ENCODE peak calls at places on chromosome 16, in ten cellular contexts. One of them, this sample, is unnamed.

GRCh38 chr16:27475561-27475960 is 73.6 kb downstream of the IL21R start:
- DNase-seq in thoracic aorta: no peak
- DNase-seq in tibial artery: no peak
- DNase-seq in breast epithelium: no peak
- DNase-seq in AG04450: peak; percentile 66
- DNase-seq in upper lobe of right lung: no peak
- DNase-seq in mammary epithelial cell: peak; percentile 27
- DNase-seq in stomach: no peak
- DNase-seq in HepG2: no peak
- DNase-seq in pancreas: no peak
- DNase-seq in this sample: no peak

GRCh38 chr16:66382171-66382965 is 15.9 kb downstream of the CDH5 start:
- DNase-seq in thoracic aorta: no peak
- DNase-seq in tibial artery: peak; percentile 56
- DNase-seq in breast epithelium: no peak
- DNase-seq in AG04450: peak; percentile 13
- DNase-seq in upper lobe of right lung: no peak
- DNase-seq in mammary epithelial cell: peak; percentile 87
- DNase-seq in stomach: no peak
- DNase-seq in HepG2: no peak
- DNase-seq in pancreas: no peak
- DNase-seq in this sample: no peak

GRCh38 chr16:25124503-25124902 is 13.0 kb downstream of the LCMT1 start:
- DNase-seq in thoracic aorta: no peak
- DNase-seq in tibial artery: no peak
- DNase-seq in breast epithelium: no peak
- DNase-seq in AG04450: no peak
- DNase-seq in upper lobe of right lung: no peak
- DNase-seq in mammary epithelial cell: peak; percentile 81
- DNase-seq in stomach: no peak
- DNase-seq in HepG2: no peak
- DNase-seq in pancreas: no peak
- DNase-seq in this sample: no peak

GRCh38 chr16:456891-457483 is 31.5 kb downstream of the RAB11FIP3 start:
- DNase-seq in thoracic aorta: peak; percentile 13
- DNase-seq in tibial artery: no peak
- DNase-seq in breast epithelium: no peak
- DNase-seq in AG04450: no peak
- DNase-seq in upper lobe of right lung: no peak
- DNase-seq in mammary epithelial cell: no peak
- DNase-seq in stomach: peak; percentile 30
- DNase-seq in HepG2: no peak
- DNase-seq in pancreas: no peak
- DNase-seq in this sample: no peak

GRCh38 chr16:16871196-16871595 is 492.3 kb downstream of the NPIPA7 start:
- DNase-seq in thoracic aorta: no peak
- DNase-seq in tibial artery: no peak
- DNase-seq in breast epithelium: no peak
- DNase-seq in AG04450: no peak
- DNase-seq in upper lobe of right lung: no peak
- DNase-seq in mammary epithelial cell: no peak
- DNase-seq in stomach: no peak
- DNase-seq in HepG2: no peak
- DNase-seq in pancreas: no peak
- DNase-seq in this sample: peak; percentile 36

GRCh38 chr16:48117217-48118105 is 38.3 kb downstream of the ABCC12 start:
- DNase-seq in thoracic aorta: no peak
- DNase-seq in tibial artery: no peak
- DNase-seq in breast epithelium: no peak
- DNase-seq in AG04450: no peak
- DNase-seq in upper lobe of right lung: peak; percentile 75
- DNase-seq in mammary epithelial cell: no peak
- DNase-seq in stomach: no peak
- DNase-seq in HepG2: peak; percentile 81
- DNase-seq in pancreas: no peak
- DNase-seq in this sample: peak; percentile 91

GRCh38 chr16:22007159-22007508 is 777 bp upstream of the MOSMO start:
- DNase-seq in thoracic aorta: no peak
- DNase-seq in tibial artery: no peak
- DNase-seq in breast epithelium: no peak
- DNase-seq in AG04450: no peak
- DNase-seq in upper lobe of right lung: no peak
- DNase-seq in mammary epithelial cell: no peak
- DNase-seq in stomach: no peak
- DNase-seq in HepG2: no peak
- DNase-seq in pancreas: no peak
- DNase-seq in this sample: no peak

GRCh38 chr16:87678618-87679017 is 76.3 kb downstream of the JPH3 start:
- DNase-seq in thoracic aorta: no peak
- DNase-seq in tibial artery: no peak
- DNase-seq in breast epithelium: no peak
- DNase-seq in AG04450: no peak
- DNase-seq in upper lobe of right lung: no peak
- DNase-seq in mammary epithelial cell: no peak
- DNase-seq in stomach: no peak
- DNase-seq in HepG2: peak; percentile 39
- DNase-seq in pancreas: no peak
- DNase-seq in this sample: no peak

GRCh38 chr16:48161906-48162305 is 6.1 kb upstream of the ABCC12 start:
- DNase-seq in thoracic aorta: no peak
- DNase-seq in tibial artery: no peak
- DNase-seq in breast epithelium: no peak
- DNase-seq in AG04450: no peak
- DNase-seq in upper lobe of right lung: no peak
- DNase-seq in mammary epithelial cell: no peak
- DNase-seq in stomach: no peak
- DNase-seq in HepG2: no peak
- DNase-seq in pancreas: no peak
- DNase-seq in this sample: no peak

GRCh38 chr16:27994686-27995085 is 68.8 kb downstream of the GSG1L start:
- DNase-seq in thoracic aorta: no peak
- DNase-seq in tibial artery: no peak
- DNase-seq in breast epithelium: no peak
- DNase-seq in AG04450: no peak
- DNase-seq in upper lobe of right lung: no peak
- DNase-seq in mammary epithelial cell: no peak
- DNase-seq in stomach: no peak
- DNase-seq in HepG2: no peak
- DNase-seq in pancreas: no peak
- DNase-seq in this sample: no peak

GRCh38 chr16:9103546-9103945 is 12.1 kb downstream of the HAPSTR1 start:
- DNase-seq in thoracic aorta: no peak
- DNase-seq in tibial artery: no peak
- DNase-seq in breast epithelium: no peak
- DNase-seq in AG04450: no peak
- DNase-seq in upper lobe of right lung: no peak
- DNase-seq in mammary epithelial cell: no peak
- DNase-seq in stomach: no peak
- DNase-seq in HepG2: no peak
- DNase-seq in pancreas: no peak
- DNase-seq in this sample: no peak

GRCh38 chr16:79698341-79698753 is 97.8 kb upstream of the MAF start:
- DNase-seq in thoracic aorta: no peak
- DNase-seq in tibial artery: no peak
- DNase-seq in breast epithelium: no peak
- DNase-seq in AG04450: peak; percentile 58
- DNase-seq in upper lobe of right lung: no peak
- DNase-seq in mammary epithelial cell: no peak
- DNase-seq in stomach: no peak
- DNase-seq in HepG2: no peak
- DNase-seq in pancreas: no peak
- DNase-seq in this sample: no peak

GRCh38 chr16:89602273-89602951 is 11.0 kb upstream of the DPEP1 start:
- DNase-seq in thoracic aorta: peak; percentile 27
- DNase-seq in tibial artery: no peak
- DNase-seq in breast epithelium: no peak
- DNase-seq in AG04450: peak; percentile 72
- DNase-seq in upper lobe of right lung: no peak
- DNase-seq in mammary epithelial cell: peak; percentile 86
- DNase-seq in stomach: no peak
- DNase-seq in HepG2: no peak
- DNase-seq in pancreas: no peak
- DNase-seq in this sample: peak; percentile 74

GRCh38 chr16:72129976-72130656 is 36.5 kb downstream of the DHX38 start:
- DNase-seq in thoracic aorta: no peak
- DNase-seq in tibial artery: no peak
- DNase-seq in breast epithelium: no peak
- DNase-seq in AG04450: no peak
- DNase-seq in upper lobe of right lung: peak; percentile 66
- DNase-seq in mammary epithelial cell: no peak
- DNase-seq in stomach: no peak
- DNase-seq in HepG2: no peak
- DNase-seq in pancreas: no peak
- DNase-seq in this sample: no peak

GRCh38 chr16:25693621-25694020 is 1.9 kb downstream of the HS3ST4 start:
- DNase-seq in thoracic aorta: no peak
- DNase-seq in tibial artery: no peak
- DNase-seq in breast epithelium: no peak
- DNase-seq in AG04450: no peak
- DNase-seq in upper lobe of right lung: no peak
- DNase-seq in mammary epithelial cell: no peak
- DNase-seq in stomach: no peak
- DNase-seq in HepG2: no peak
- DNase-seq in pancreas: no peak
- DNase-seq in this sample: peak; percentile 69

GRCh38 chr16:68389006-68389405 is 59.3 kb downstream of the SMPD3 start:
- DNase-seq in thoracic aorta: no peak
- DNase-seq in tibial artery: no peak
- DNase-seq in breast epithelium: no peak
- DNase-seq in AG04450: no peak
- DNase-seq in upper lobe of right lung: no peak
- DNase-seq in mammary epithelial cell: no peak
- DNase-seq in stomach: no peak
- DNase-seq in HepG2: no peak
- DNase-seq in pancreas: no peak
- DNase-seq in this sample: peak; percentile 37
- TF ChIP-seq CTCF in thoracic aorta: no peak
- TF ChIP-seq CTCF in tibial artery: no peak
- TF ChIP-seq CTCF in breast epithelium: no peak
- TF ChIP-seq CTCF in AG04450: no peak
- TF ChIP-seq CTCF in upper lobe of right lung: no peak
- TF ChIP-seq CTCF in mammary epithelial cell: no peak
- TF ChIP-seq CTCF in stomach: no peak
- TF ChIP-seq CTCF in HepG2: peak; percentile 43
- TF ChIP-seq CTCF in pancreas: no peak
- TF ChIP-seq CTCF in this sample: peak; percentile 49

GRCh38 chr16:3220839-3221238 is 14.1 kb downstream of the ZNF200 start:
- DNase-seq in thoracic aorta: no peak
- DNase-seq in tibial artery: no peak
- DNase-seq in breast epithelium: no peak
- DNase-seq in AG04450: no peak
- DNase-seq in upper lobe of right lung: no peak
- DNase-seq in mammary epithelial cell: no peak
- DNase-seq in stomach: no peak
- DNase-seq in HepG2: peak; percentile 50
- DNase-seq in pancreas: no peak
- DNase-seq in this sample: no peak
- H3K9me3 ChIP-seq in thoracic aorta: peaks cover 52% of the 10 kb centered on the region
- H3K9me3 ChIP-seq in tibial artery: peaks cover 12% of the 10 kb centered on the region
- H3K9me3 ChIP-seq in breast epithelium: peaks cover 55% of the 10 kb centered on the region
- H3K9me3 ChIP-seq in AG04450: peaks cover 43% of the 10 kb centered on the region
- H3K9me3 ChIP-seq in upper lobe of right lung: peaks cover 58% of the 10 kb centered on the region
- H3K9me3 ChIP-seq in mammary epithelial cell: peaks cover 36% of the 10 kb centered on the region
- H3K9me3 ChIP-seq in stomach: peaks cover 74% of the 10 kb centered on the region
- H3K9me3 ChIP-seq in HepG2: no peaks in the 10 kb centered on the region
- H3K9me3 ChIP-seq in pancreas: no peaks in the 10 kb centered on the region
- H3K9me3 ChIP-seq in this sample: peaks cover 25% of the 10 kb centered on the region

GRCh38 chr16:17992416-17992815 is 344.1 kb downstream of the NPIPA8 start:
- DNase-seq in thoracic aorta: no peak
- DNase-seq in tibial artery: no peak
- DNase-seq in breast epithelium: no peak
- DNase-seq in AG04450: no peak
- DNase-seq in upper lobe of right lung: no peak
- DNase-seq in mammary epithelial cell: no peak
- DNase-seq in stomach: no peak
- DNase-seq in HepG2: no peak
- DNase-seq in pancreas: no peak
- DNase-seq in this sample: no peak

GRCh38 chr16:17994027-17994426 is 342.5 kb downstream of the NPIPA8 start:
- DNase-seq in thoracic aorta: no peak
- DNase-seq in tibial artery: no peak
- DNase-seq in breast epithelium: no peak
- DNase-seq in AG04450: no peak
- DNase-seq in upper lobe of right lung: no peak
- DNase-seq in mammary epithelial cell: no peak
- DNase-seq in stomach: no peak
- DNase-seq in HepG2: no peak
- DNase-seq in pancreas: no peak
- DNase-seq in this sample: no peak

GRCh38 chr16:17983847-17984639 is 352.5 kb downstream of the NPIPA8 start:
- DNase-seq in thoracic aorta: no peak
- DNase-seq in tibial artery: no peak
- DNase-seq in breast epithelium: no peak
- DNase-seq in AG04450: no peak
- DNase-seq in upper lobe of right lung: no peak
- DNase-seq in mammary epithelial cell: no peak
- DNase-seq in stomach: no peak
- DNase-seq in HepG2: no peak
- DNase-seq in pancreas: no peak
- DNase-seq in this sample: no peak

DNA sequence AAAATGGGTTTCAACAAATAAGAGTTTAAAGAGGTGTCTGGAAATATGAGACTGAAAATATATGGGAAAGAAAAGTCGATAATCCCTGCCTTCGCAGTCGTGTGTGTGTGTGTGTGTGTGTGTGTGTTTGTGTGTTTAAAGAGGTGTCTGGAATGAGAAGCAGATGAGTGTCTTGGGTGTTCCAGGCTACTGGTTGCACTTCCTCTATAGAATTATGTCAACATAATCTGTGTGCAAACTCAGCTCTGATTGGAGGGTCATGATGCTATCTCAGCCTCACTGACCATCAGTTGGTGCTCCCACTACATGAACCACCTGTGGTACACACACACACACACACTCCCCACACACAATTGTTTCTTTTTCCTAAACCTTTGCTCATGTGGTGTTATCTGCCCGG is 347.3 kb downstream of the NPIPA8 start:
- DNase-seq in thoracic aorta: no peak
- DNase-seq in tibial artery: no peak
- DNase-seq in breast epithelium: no peak
- DNase-seq in AG04450: no peak
- DNase-seq in upper lobe of right lung: no peak
- DNase-seq in mammary epithelial cell: no peak
- DNase-seq in stomach: no peak
- DNase-seq in HepG2: no peak
- DNase-seq in pancreas: no peak
- DNase-seq in this sample: no peak
- H3K27me3 ChIP-seq in thoracic aorta: no peaks in the 10 kb centered on the region
- H3K27me3 ChIP-seq in tibial artery: no peaks in the 10 kb centered on the region
- H3K27me3 ChIP-seq in breast epithelium: no peaks in the 10 kb centered on the region
- H3K27me3 ChIP-seq in AG04450: no peaks in the 10 kb centered on the region
- H3K27me3 ChIP-seq in upper lobe of right lung: no peaks in the 10 kb centered on the region
- H3K27me3 ChIP-seq in mammary epithelial cell: no peaks in the 10 kb centered on the region
- H3K27me3 ChIP-seq in stomach: no peaks in the 10 kb centered on the region
- H3K27me3 ChIP-seq in HepG2: no peaks in the 10 kb centered on the region
- H3K27me3 ChIP-seq in pancreas: peaks cover 13% of the 10 kb centered on the region
- H3K27me3 ChIP-seq in this sample: no peaks in the 10 kb centered on the region

DNA sequence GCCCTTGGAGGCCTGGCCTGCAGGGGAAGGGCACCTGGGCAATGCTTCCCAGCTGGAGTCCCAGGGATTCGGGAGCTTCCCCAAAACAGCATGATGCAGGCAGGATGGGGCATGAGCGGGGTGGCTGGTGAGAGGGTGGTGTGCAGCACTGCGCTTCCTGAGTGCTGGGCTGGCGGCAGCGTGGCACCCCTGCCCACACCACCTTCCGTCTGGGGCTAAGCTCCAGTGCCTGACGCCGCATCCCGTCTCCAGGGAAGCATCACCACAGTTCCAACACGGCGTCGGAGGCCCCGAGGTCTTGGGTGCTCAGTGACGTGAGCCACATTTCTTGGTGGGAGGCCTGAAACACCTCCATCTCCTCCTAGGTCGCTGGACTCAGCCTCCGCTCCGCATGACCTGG is 13.8 kb upstream of the MTSS2 start:
- DNase-seq in thoracic aorta: no peak
- DNase-seq in tibial artery: no peak
- DNase-seq in breast epithelium: no peak
- DNase-seq in AG04450: no peak
- DNase-seq in upper lobe of right lung: no peak
- DNase-seq in mammary epithelial cell: no peak
- DNase-seq in stomach: no peak
- DNase-seq in HepG2: no peak
- DNase-seq in pancreas: no peak
- DNase-seq in this sample: no peak
- TF ChIP-seq CTCF in thoracic aorta: no peak
- TF ChIP-seq CTCF in tibial artery: no peak
- TF ChIP-seq CTCF in breast epithelium: no peak
- TF ChIP-seq CTCF in AG04450: no peak
- TF ChIP-seq CTCF in upper lobe of right lung: no peak
- TF ChIP-seq CTCF in mammary epithelial cell: no peak
- TF ChIP-seq CTCF in stomach: no peak
- TF ChIP-seq CTCF in HepG2: no peak
- TF ChIP-seq CTCF in pancreas: no peak
- TF ChIP-seq CTCF in this sample: no peak

This sample was measured in WERI-Rb-1.